ENCODE peak calls at places on chromosomes 5 and 9, in four cellular contexts. V, F, S and B are unnamed samples. For H3K4me1, the result is how much of the 10 kb centered on the place peaks cover.

GRCh38 chr5:39716532-39716971 is 291.8 kb upstream of the DAB2 start:
- DNase-seq in S (peak), V (peak), F (peak), B (peak)

GRCh38 chr9:111866976-111867375 is 29.6 kb upstream of the UGCG start:
- DNase-seq in S (no peak), V (no peak), F (peak), B (peak)

GRCh38 chr5:39195198-39195826 is 24.1 kb downstream of the FYB1 start:
- DNase-seq in F (no peak), S (no peak), V (no peak), B (no peak)

GRCh38 chr5:55276771-55277170 is 30.7 kb downstream of the DHX29 start:
- DNase-seq in V (no peak), F (peak), S (no peak), B (no peak)

GRCh38 chr9:100492952-100493351 is 20.0 kb downstream of the TMEFF1 start:
- DNase-seq in V (no peak), F (peak), S (no peak), B (no peak)

GRCh38 chr5:181133610-181134231 is 2.8 kb upstream of the OR2V1 start:
- DNase-seq in S (peak), V (no peak), F (peak), B (peak)

GRCh38 chr5:111734013-111734412 is 23.0 kb downstream of the NREP start:
- DNase-seq in V (no peak), S (no peak), F (peak), B (no peak)

GRCh38 chr5:150627731-150628545 is 12.5 kb upstream of the SYNPO start:
- DNase-seq in F (peak), V (no peak), S (no peak), B (no peak)

GRCh38 chr5:94064025-94064424 is 322.6 kb upstream of the POU5F2 start:
- DNase-seq in V (no peak), S (no peak), F (no peak), B (no peak)

GRCh38 chr5:157100140-157100679 is 8.6 kb downstream of the HAVCR2 start:
- DNase-seq in V (no peak), S (no peak), F (peak), B (no peak)

GRCh38 chr9:35664531-35665470 is at the start of gene ARHGEF39:
- DNase-seq in V (peak), S (peak), F (peak), B (peak)

GRCh38 chr9:134359493-134360179 is 33.4 kb downstream of the RXRA start:
- DNase-seq in V (no peak), F (no peak), S (no peak), B (no peak)

GRCh38 chr5:125198270-125198974 is 452.0 kb upstream of the ZNF608 start:
- DNase-seq in F (peak), S (peak), V (peak), B (peak)

GRCh38 chr5:171630047-171630669 is 155.5 kb upstream of the SMIM23 start:
- DNase-seq in V (peak), S (peak), F (peak), B (peak)

GRCh38 chr9:129395633-129396364 is 217.7 kb upstream of the IER5L start:
- DNase-seq in V (no peak), F (no peak), S (no peak), B (no peak)

GRCh38 chr5:103256178-103256577 is 2.4 kb upstream of the MACIR start:
- DNase-seq in F (no peak), S (peak), V (no peak), B (peak)

GRCh38 chr5:32584651-32585050 is 706 bp upstream of the SUB1 start:
- DNase-seq in V (no peak), F (no peak), S (no peak), B (no peak)
- H3K4me3 ChIP-seq in V (no peak), F (no peak), S (no peak), B (no peak)

DNA sequence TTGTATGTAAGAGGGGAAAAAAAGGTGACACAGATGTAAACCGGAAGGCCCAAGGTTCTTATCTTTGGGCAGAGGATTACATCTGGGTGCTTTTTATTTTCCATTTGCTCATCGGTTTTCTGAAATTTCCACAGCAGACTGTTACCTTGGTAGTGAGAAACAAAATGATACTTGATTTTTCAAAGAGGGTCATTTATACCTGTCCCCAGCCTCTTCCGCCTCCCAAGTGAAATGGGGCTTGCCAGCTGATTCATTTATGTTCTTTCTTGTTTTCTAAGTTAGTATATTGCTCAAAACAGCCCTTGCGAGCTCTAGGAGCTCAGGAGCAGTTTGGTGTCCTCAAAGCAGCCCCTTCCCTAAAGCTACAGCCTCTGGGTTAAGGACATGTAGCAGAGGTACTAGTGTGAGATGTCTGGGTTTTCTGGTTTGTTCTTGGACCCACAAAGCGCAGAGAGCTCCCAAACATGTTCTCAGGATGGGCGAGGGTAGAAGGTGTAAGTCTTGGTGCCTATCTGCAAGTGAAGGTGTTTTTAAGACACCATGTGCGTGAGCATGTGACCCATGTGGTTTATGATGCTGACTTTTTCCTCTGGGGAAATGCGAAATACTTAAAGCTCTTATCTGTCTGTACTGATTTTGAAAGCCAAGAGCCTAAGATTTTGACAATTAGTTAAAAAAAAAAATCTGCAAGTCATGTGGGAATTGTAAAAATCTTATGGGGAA is 38.3 kb downstream of the DAPK1 start:
- DNase-seq in S (no peak), V (no peak), F (no peak), B (no peak)
- H3K27ac ChIP-seq in S (no peak), V (no peak), F (no peak), B (no peak)

GRCh38 chr5:67050125-67050524 is 146.5 kb downstream of the CD180 start:
- DNase-seq in S (no peak), V (no peak), F (no peak), B (peak)

GRCh38 chr5:67052034-67052433 is 144.6 kb downstream of the CD180 start:
- DNase-seq in F (no peak), V (no peak), S (no peak), B (no peak)

GRCh38 chr5:67051164-67051563 is 145.4 kb downstream of the CD180 start:
- DNase-seq in S (no peak), V (no peak), F (no peak), B (peak)

GRCh38 chr5:67053229-67053628 is 143.4 kb downstream of the CD180 start:
- DNase-seq in F (no peak), V (no peak), S (no peak), B (no peak)

DNA sequence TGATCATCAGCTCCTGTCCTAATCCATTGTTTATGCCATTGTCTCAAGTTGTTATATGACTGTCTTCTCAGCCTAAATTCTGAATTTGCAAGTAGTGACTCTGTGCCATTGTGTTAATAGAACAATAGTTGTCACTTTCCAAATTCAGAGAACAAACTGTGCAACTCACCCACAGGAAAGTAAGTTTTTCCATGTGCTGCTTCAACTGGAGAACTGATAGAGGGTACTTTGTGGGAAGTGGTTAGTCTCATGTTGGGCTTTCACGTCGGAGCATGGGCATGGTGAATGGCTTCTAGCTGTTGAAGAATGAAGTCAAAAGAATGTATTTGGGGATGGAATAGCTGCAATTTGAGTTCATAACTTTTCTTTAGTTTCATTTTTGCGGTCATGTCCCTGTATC is 146.0 kb downstream of the CD180 start:
- DNase-seq in S (no peak), F (no peak), V (no peak), B (no peak)
- H3K4me1 ChIP-seq in S (under half), F (under half), V (under half), B (under half)

GRCh38 chr5:139667730-139668063 is 19.5 kb downstream of the CXXC5 start:
- DNase-seq in V (no peak), S (peak), F (peak), B (no peak)

GRCh38 chr5:139665626-139666025 is 17.5 kb downstream of the CXXC5 start:
- DNase-seq in S (peak), V (no peak), F (no peak), B (no peak)

GRCh38 chr5:139666551-139666950 is 18.4 kb downstream of the CXXC5 start:
- DNase-seq in S (peak), F (no peak), V (no peak), B (no peak)

GRCh38 chr5:139668064-139668880 is 20.1 kb downstream of the CXXC5 start:
- DNase-seq in S (peak), F (peak), V (peak), B (peak)

DNA sequence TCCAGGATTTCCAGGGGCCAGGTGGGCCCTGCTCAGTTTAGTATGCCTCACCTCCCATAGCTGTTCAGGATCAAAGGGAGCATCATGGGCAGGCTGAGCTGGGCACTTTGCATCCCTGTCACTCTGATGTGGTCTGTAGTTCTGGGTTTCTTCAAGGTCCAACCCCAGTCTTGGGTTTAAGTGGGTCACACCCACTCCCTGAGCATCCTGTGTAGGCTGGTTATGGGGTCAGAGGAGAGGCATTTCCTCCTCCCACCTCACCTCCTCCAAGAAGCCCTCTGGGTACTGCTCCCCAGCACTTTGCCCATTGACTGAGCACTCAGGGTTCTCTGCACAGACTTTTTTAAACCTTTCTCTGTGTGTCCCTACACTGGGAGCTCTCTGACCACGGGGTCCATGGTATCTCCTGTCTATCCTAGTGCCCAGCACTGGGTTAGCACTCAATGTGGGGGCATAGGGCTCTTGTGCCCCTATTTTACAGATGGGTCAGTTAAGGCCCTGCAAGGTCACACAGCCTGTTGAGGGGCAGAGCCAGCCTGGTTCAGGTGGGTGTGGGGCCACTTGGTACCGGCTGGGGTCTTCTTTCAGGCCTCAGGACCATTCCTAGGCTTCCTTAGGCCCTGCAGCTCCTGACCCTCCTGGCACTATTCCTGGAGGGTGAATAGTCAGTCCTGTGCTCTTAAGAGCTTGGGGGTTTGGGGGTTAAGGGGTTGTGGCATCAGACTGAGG is 19.0 kb downstream of the CXXC5 start:
- DNase-seq in S (no peak), V (no peak), F (no peak), B (no peak)
- H3K4me3 ChIP-seq in S (no peak), V (no peak), F (no peak), B (no peak)

DNA sequence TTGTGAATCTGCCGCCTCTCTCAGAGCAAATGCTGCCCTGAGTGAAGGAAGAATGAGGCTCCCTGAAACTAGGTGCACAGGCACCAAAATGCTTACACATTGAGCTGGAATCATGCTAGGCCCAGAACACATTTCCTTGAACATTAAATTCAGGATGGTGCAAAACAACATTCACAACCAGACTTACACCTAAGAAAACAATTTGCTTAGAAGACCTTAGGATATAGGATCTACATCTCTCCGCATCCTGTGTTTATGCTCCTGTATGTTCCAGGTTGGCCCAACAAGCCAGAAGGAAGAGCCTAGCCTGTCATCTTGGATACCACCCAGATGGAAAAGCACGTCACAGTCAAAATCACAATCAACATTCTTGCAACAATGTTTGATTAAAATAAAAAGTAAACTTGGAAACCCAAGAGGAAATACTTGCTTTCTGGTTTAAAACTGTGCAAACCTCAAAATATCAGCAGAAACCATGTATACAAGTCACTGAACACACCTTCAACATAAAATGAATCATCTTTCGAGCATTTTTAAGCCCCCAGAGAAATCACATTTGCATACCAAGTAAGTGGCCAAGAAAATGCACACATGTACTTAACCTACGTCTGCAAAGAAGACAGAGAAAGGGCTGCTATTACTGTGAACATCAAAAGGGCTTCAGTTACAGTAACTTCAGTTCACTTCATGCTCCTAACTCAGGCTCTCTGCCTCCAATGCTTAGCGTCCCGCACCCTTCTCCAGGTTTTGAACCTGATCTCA is 1.6 kb downstream of the ENC1 start:
- DNase-seq in F (peak), V (no peak), S (no peak), B (peak)
- H3K27ac ChIP-seq in F (peak), V (peak), S (peak), B (peak)

GRCh38 chr5:14171091-14171490 is 27.9 kb downstream of the TRIO start:
- DNase-seq in F (peak), S (no peak), V (no peak), B (no peak)

GRCh38 chr5:14167211-14167845 is 24.2 kb downstream of the TRIO start:
- DNase-seq in F (peak), V (no peak), S (no peak), B (no peak)

GRCh38 chr5:14168139-14168792 is 25.1 kb downstream of the TRIO start:
- DNase-seq in F (peak), V (no peak), S (no peak), B (no peak)

GRCh38 chr5:14166437-14166836 is 23.3 kb downstream of the TRIO start:
- DNase-seq in F (peak), V (no peak), S (no peak), B (no peak)

GRCh38 chr5:14168793-14169262 is 25.7 kb downstream of the TRIO start:
- DNase-seq in V (no peak), S (no peak), F (no peak), B (no peak)
- H3K4me1 ChIP-seq in V (under half), S (under half), F (under half), B (under half)

DNA sequence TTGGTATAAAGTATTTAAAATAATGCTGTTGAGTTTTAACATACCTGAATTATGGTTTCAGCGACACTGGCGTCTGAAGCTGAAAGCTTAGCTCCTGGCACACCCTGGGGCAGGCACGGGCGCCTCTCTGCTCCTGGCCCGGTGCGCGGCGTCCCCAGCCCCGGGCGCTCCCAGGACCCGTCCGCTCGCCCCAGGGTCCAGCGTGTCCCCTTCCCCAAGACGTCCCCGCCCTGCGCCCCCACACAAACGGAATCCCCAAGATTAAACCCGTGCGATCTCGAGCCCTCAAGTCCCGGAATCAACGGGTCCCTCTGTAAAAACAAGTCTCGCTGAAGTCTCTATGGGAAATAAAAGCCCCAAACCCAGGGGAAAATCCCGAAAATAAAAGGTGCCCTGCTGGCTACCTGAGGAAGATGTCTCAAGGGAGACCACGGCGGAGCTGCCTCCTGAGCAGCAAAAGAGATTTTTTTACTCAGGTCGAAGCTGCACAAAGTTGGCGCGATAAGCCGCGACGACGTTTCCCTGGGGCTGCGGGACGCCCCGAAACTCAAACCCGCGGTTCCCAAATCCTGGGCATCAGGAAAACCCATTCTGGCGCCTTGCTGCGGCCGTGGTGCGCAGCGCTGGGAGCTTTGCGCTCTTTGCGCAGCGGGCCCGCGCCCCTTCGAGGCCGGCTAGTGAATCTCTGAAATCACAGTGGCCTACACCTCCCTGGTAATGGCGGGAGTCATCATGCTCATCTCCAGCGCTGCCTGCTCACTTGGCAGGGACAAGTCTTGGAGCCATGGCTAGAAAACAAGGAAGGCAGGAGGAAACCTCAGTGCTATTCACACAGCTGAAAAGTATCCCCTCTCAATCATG is 6.3 kb upstream of the IFNA8 start:
- DNase-seq in F (no peak), S (no peak), V (no peak), B (no peak)
- H3K4me3 ChIP-seq in F (peak), S (no peak), V (no peak), B (peak)

DNA sequence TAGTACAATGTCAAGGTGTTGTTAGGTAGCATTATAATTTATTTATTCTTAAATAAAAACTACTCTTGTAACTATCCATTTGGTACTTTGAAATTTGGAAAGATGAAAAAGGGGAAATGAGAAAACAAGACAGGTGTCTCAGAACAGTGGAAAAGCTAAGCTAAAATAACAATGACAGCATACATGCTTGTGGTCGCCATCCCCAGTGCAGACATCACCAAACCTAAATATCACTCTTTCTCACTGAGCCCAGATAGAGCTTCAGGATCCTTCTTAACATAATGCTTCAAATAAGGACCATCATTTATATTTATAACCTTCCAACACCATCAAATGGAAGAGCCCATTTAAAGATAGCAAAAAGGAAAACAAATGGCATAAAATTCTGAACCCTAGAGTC is 434.4 kb upstream of the BRINP1 start:
- DNase-seq in V (no peak), S (no peak), F (no peak), B (no peak)
- H3K27ac ChIP-seq in V (no peak), S (no peak), F (no peak), B (no peak)